ENCODE peak calls at places on chromosomes 11 and 22, in six cellular contexts. P, B, X, Z, M and O are unnamed samples.
A peak's percentile ranks its signal among the peaks of the same experiment; 100 is the strongest.

GRCh38 chr11:44609028-44609782 is 43.7 kb downstream of the CD82 start:
- DNase-seq in P (peak; percentile 75), B (no peak), M (no peak), X (no peak), Z (no peak), O (no peak)

GRCh38 chr11:113774174-113774503 is 647 bp upstream of the ZW10 start:
- DNase-seq in M (no peak), Z (no peak), B (no peak), P (no peak), X (no peak), O (no peak)

GRCh38 chr11:17609536-17610401 is 62.7 kb downstream of the OTOG start:
- DNase-seq in X (no peak), P (no peak), M (no peak), B (peak; percentile 47), Z (no peak), O (no peak)

GRCh38 chr11:16365456-16366355 is 9.4 kb upstream of the SOX6 start:
- DNase-seq in Z (peak; percentile 59), M (no peak), X (no peak), P (no peak), B (no peak), O (no peak)

GRCh38 chr11:72683782-72684200 is 9.6 kb upstream of the PDE2A start:
- DNase-seq in B (peak; percentile 82), X (peak; percentile 76), Z (peak; percentile 49), M (peak; percentile 58), P (peak; percentile 59), O (no peak)

GRCh38 chr22:25702046-25702445 is 39.9 kb upstream of the MYO18B start:
- DNase-seq in M (no peak), B (no peak), Z (peak; percentile 57), X (no peak), P (no peak), O (no peak)

GRCh38 chr11:90310210-90310609 is 87.4 kb upstream of the CHORDC1 start:
- DNase-seq in M (no peak), Z (no peak), X (no peak), B (no peak), P (no peak), O (no peak)

GRCh38 chr22:39443416-39443815 is 13.4 kb upstream of the MGAT3 start:
- DNase-seq in Z (no peak), M (no peak), B (no peak), X (no peak), P (no peak), O (no peak)

GRCh38 chr22:31177420-31178162 is 17.6 kb downstream of the RNF185 start:
- DNase-seq in P (no peak), B (no peak), Z (peak; percentile 78), M (no peak), X (no peak), O (peak; percentile 91)

GRCh38 chr22:43351966-43352345 is 8.8 kb upstream of the SCUBE1 start:
- DNase-seq in B (no peak), X (no peak), Z (no peak), P (no peak), M (no peak), O (no peak)

GRCh38 chr11:1998861-1999260 is 1.2 kb upstream of the H19 start:
- DNase-seq in P (no peak), X (no peak), B (no peak), Z (no peak), M (no peak), O (no peak)

GRCh38 chr11:30573951-30574350 is 12.2 kb downstream of the MPPED2 start:
- DNase-seq in B (no peak), X (no peak), P (no peak), M (no peak), Z (no peak), O (no peak)

GRCh38 chr11:95339554-95339953 is 108.6 kb upstream of the SESN3 start:
- DNase-seq in P (peak; percentile 55), Z (peak; percentile 14), B (no peak), X (no peak), M (no peak), O (no peak)

GRCh38 chr11:25052844-25053243 is 556.0 kb downstream of the LUZP2 start:
- DNase-seq in B (no peak), P (no peak), X (no peak), M (no peak), Z (no peak), O (no peak)

GRCh38 chr11:108117746-108118371 is 3.5 kb upstream of the ACAT1 start:
- DNase-seq in M (no peak), P (peak; percentile 26), X (no peak), Z (peak; percentile 82), B (no peak), O (no peak)

GRCh38 chr22:38313384-38313955 is 3.8 kb downstream of the CSNK1E start:
- DNase-seq in Z (peak; percentile 90), P (peak; percentile 52), M (peak; percentile 86), X (peak; percentile 67), B (peak; percentile 88), O (peak; percentile 78)

GRCh38 chr11:93791493-93791892 is 7.4 kb downstream of the MED17 start:
- DNase-seq in P (no peak), Z (no peak), X (no peak), B (no peak), M (no peak), O (no peak)

GRCh38 chr11:116871248-116871647 is 33.8 kb upstream of the APOA1 start:
- DNase-seq in X (no peak), P (no peak), Z (peak; percentile 76), M (no peak), B (no peak), O (no peak)

GRCh38 chr22:49616356-49617231 is 211.1 kb downstream of the BRD1 start:
- DNase-seq in P (no peak), X (peak; percentile 9), M (no peak), Z (no peak), B (peak; percentile 43), O (no peak)

GRCh38 chr11:34707462-34707840 is 86.6 kb downstream of the EHF start:
- DNase-seq in M (no peak), Z (no peak), X (no peak), B (no peak), P (no peak), O (no peak)

GRCh38 chr11:67056640-67057409 is at the start of gene RHOD:
- DNase-seq in B (no peak), Z (peak; percentile 41), X (no peak), P (no peak), M (peak; percentile 29), O (no peak)

GRCh38 chr11:67056267-67056639 is 394 bp upstream of the RHOD start:
- DNase-seq in B (no peak), M (no peak), P (no peak), Z (no peak), X (no peak), O (no peak)

GRCh38 chr11:67053896-67054850 is 2.5 kb upstream of the RHOD start:
- DNase-seq in P (no peak), Z (peak; percentile 70), B (peak; percentile 66), X (peak; percentile 40), M (peak; percentile 28), O (no peak)

GRCh38 chr11:67055812-67056211 is 835 bp upstream of the RHOD start:
- DNase-seq in X (no peak), M (no peak), B (no peak), P (no peak), Z (peak; percentile 37), O (no peak)

DNA sequence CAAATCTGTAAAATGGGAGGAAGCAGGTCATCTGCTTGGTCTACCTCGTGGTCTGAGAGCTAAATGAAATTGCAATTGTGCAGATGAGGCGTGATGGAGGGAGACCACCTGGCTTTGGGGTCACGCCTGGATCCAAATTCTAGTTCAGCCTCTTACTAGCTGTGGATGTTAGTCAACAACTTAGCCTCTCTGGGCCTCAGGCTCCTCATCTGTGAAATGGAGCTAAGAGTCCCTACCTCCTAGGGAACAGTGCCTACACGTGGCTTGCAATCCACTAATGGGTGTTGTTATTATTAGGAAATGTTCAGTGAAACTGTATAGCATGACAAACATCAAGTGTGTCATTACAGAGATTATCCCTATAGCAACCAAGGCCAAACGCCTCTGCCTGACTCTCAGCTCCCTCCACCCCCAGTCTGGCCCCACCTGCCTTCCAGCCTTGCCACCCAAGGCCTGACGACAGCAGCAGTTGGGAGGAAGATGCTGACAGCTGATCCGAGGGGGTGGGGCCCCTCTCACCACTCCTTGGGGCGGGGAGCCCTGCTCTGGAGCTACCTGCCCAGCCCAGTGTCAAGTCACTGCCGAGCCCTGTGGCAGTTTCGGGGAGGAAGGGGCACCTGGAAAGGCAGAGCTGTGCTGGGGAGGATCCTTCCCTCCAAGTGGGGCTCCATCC is 1.7 kb upstream of the RHOD start:
- DNase-seq in X (no peak), M (no peak), Z (peak; percentile 83), B (peak; percentile 81), P (no peak), O (no peak)
- H3K4me3 ChIP-seq in X (no peak overlapping the region), M (no peak overlapping the region), Z (no peak overlapping the region), B (peak overlapping the region; percentile 80), P (no peak overlapping the region), O (no peak overlapping the region)

DNA sequence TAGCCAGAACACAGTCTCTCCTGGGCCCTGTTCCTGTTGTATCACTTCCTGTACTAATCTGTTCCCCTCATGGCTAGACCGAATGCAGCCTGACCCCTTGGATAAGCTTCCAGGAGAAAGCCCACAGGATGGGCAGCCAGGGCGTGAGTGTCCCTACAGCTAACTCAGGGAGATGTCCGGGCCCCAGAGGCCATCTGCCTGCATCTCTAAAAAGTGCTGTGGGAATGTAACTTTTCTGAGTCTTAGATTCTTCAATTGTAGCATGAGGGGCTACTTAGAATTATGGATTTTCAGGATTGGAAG is 7.7 kb upstream of the MALAT1 start:
- DNase-seq in X (no peak), B (no peak), P (no peak), M (no peak), Z (peak; percentile 53), O (no peak)
- H3K4me3 ChIP-seq in X (peak overlapping the region; percentile 17), B (peak overlapping the region; percentile 42), P (no peak overlapping the region), M (no peak overlapping the region), Z (no peak overlapping the region), O (no peak overlapping the region)

DNA sequence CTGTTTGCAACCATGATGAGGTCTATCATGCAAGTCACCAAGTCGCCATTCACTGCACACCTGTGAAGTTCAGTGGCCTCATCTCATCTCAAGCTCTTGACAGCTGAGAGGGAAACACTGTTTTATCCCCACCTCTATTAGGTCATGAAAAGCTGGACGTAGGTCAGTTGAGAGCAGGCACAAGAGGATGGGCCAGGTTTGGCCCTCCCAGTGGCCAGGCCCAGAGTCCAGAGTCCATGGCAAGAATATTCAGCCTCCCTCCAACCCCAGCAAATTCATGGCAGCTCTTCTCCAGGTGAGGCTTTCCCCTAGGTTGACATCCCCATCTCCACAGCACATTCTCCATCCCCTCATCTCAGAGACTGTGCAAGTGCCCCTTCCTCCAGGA is 22.0 kb upstream of the ISX start:
- DNase-seq in Z (no peak), X (no peak), M (no peak), B (no peak), P (no peak), O (no peak)
- H3K4me3 ChIP-seq in Z (no peak overlapping the region), X (no peak overlapping the region), M (no peak overlapping the region), B (no peak overlapping the region), P (no peak overlapping the region), O (no peak overlapping the region)

GRCh38 chr22:23764931-23765881 is 2.4 kb downstream of the C22orf15 start:
- DNase-seq in M (no peak), Z (no peak), B (peak; percentile 65), X (no peak), P (no peak), O (no peak)

GRCh38 chr22:23767303-23767672 is 484 bp downstream of the CHCHD10 start:
- DNase-seq in X (no peak), P (no peak), Z (no peak), B (peak; percentile 60), M (no peak), O (no peak)

GRCh38 chr22:23760056-23760455 is 2.7 kb upstream of the C22orf15 start:
- DNase-seq in M (no peak), P (no peak), X (no peak), B (no peak), Z (no peak), O (no peak)

GRCh38 chr22:23762866-23763578 is at the start of gene C22orf15:
- DNase-seq in B (peak; percentile 62), Z (peak; percentile 64), M (no peak), X (no peak), P (no peak), O (no peak)

GRCh38 chr22:23763579-23764331 is 965 bp downstream of the C22orf15 start:
- DNase-seq in P (peak; percentile 64), M (no peak), B (peak; percentile 72), Z (no peak), X (no peak), O (no peak)
- H3K4me3 ChIP-seq in P (peak overlapping the region; percentile 35), M (no peak overlapping the region), B (peak overlapping the region; percentile 79), Z (no peak overlapping the region), X (peak overlapping the region; percentile 22), O (peak overlapping the region; percentile 36)